ENCODE peak calls at places on chromosomes 6 and 20, in nine cellular contexts. X is aorta; Q is activated T-cell treated with anti-CD3 and anti-CD28 coated beads, Interleukin-2, amount 50 U/mL, for 1 hour; G is activated CD8-positive, alpha-beta T cell treated with anti-CD3 and anti-CD28 coated beads, Interleukin-2, amount 10 ng/mL, durations not matched to agents 7 days and 5 days; O is pons; B is CD8-positive, alpha-beta T cell; D is neural crest cell; I is progenitor cell of endocrine pancreas; V is NCI-H1105 treated with DMSO at 0.1 percent for 48 hours. C is an unnamed sample.

GRCh38 chr20:14384411-14384810 is 47.0 kb upstream of the FLRT3 start:
- DNase-seq in G (no peak), O (no peak), Q (no peak), B (no peak), X (no peak), D (no peak), I (no peak), V (peak; percentile 5), C (no peak)

GRCh38 chr6:151063339-151063738 is 176.4 kb upstream of the AKAP12 start:
- DNase-seq in X (no peak), B (no peak), I (no peak), O (no peak), G (no peak), Q (no peak), D (no peak), V (no peak), C (no peak)

GRCh38 chr20:33518071-33518470 is 28.2 kb downstream of the CBFA2T2 start:
- DNase-seq in V (no peak), O (no peak), I (no peak), D (no peak), G (no peak), X (no peak), B (no peak), Q (no peak), C (no peak)

GRCh38 chr6:166434336-166434735 is 51.6 kb upstream of the MPC1 start:
- DNase-seq in X (no peak), B (no peak), I (no peak), O (no peak), G (no peak), V (no peak), D (no peak), Q (no peak), C (no peak)

GRCh38 chr6:130223508-130223907 is 757 bp upstream of the SAMD3 start:
- DNase-seq in X (no peak), I (no peak), G (peak; percentile 86), V (no peak), O (no peak), Q (peak; percentile 45), B (peak; percentile 55), D (no peak), C (peak; percentile 79)

GRCh38 chr6:81909981-81910910 is 157.8 kb upstream of the TENT5A start:
- DNase-seq in O (no peak), X (no peak), G (no peak), V (no peak), B (no peak), I (no peak), D (no peak), Q (no peak), C (no peak)

GRCh38 chr20:35171753-35172433 is at the start of gene PROCR:
- DNase-seq in D (no peak), V (peak; percentile 37), G (peak; percentile 26), Q (no peak), B (no peak), O (peak; percentile 59), I (no peak), X (peak; percentile 92), C (no peak)

GRCh38 chr6:29589423-29590048 is 4.6 kb downstream of the OR2H2 start:
- DNase-seq in G (peak; percentile 64), Q (peak; percentile 32), D (peak; percentile 57), O (peak; percentile 57), X (no peak), V (peak; percentile 48), B (peak; percentile 23), I (peak; percentile 27), C (no peak)

GRCh38 chr6:70673601-70674000 is 5.9 kb downstream of the SMAP1 start:
- DNase-seq in I (no peak), O (no peak), Q (no peak), B (no peak), D (no peak), X (no peak), G (no peak), V (no peak), C (no peak)

GRCh38 chr20:6081236-6081635 is 27.4 kb upstream of the LRRN4 start:
- DNase-seq in I (no peak), X (no peak), Q (no peak), B (no peak), G (no peak), D (no peak), O (no peak), V (no peak), C (no peak)

GRCh38 chr6:24931296-24931695 is 4.5 kb downstream of the RIPOR2 start:
- DNase-seq in B (no peak), O (no peak), G (no peak), X (no peak), Q (no peak), D (no peak), V (no peak), I (no peak), C (no peak)

GRCh38 chr6:131894735-131895424 is 56.3 kb downstream of the CCN2 start:
- DNase-seq in G (no peak), I (no peak), V (no peak), O (no peak), X (no peak), B (no peak), Q (no peak), D (no peak), C (no peak)

GRCh38 chr6:111912904-111913303 is 39.7 kb upstream of the FYN start:
- DNase-seq in B (no peak), V (no peak), Q (no peak), I (no peak), O (no peak), G (no peak), D (no peak), X (no peak), C (no peak)

GRCh38 chr20:63053430-63054102 is 46.8 kb upstream of the BHLHE23 start:
- DNase-seq in D (no peak), I (no peak), X (peak; percentile 39), Q (peak; percentile 2), G (no peak), V (no peak), O (no peak), B (no peak), C (no peak)

GRCh38 chr6:3244003-3244831 is 14.5 kb upstream of the PSMG4 start:
- DNase-seq in Q (no peak), V (no peak), D (no peak), O (no peak), X (no peak), G (no peak), B (no peak), I (no peak), C (no peak)

GRCh38 chr6:55445648-55446204 is 118.5 kb downstream of the GFRAL start:
- DNase-seq in G (no peak), O (peak; percentile 56), D (no peak), X (no peak), I (no peak), B (no peak), V (peak; percentile 31), Q (no peak), C (no peak)

GRCh38 chr6:105024803-105025202 is 67.9 kb downstream of the LIN28B start:
- DNase-seq in D (no peak), X (no peak), O (no peak), Q (no peak), V (no peak), B (no peak), I (no peak), G (no peak), C (no peak)